ENCODE peak calls at places on chromosomes 7 and 10, in seven cellular contexts. X is A549, C is body of pancreas, M is heart right ventricle, I is IMR-90, B is transverse colon, T is RWPE1. J is an unnamed sample.

GRCh38 chr7:139523199-139523941 is at the start of gene CLEC2L:
- DNase-seq in X (peak; percentile 25), C (no peak), M (no peak), I (no peak), B (no peak), T (peak; percentile 4), J (no peak)

GRCh38 chr7:43869898-43870240 is 552 bp upstream of the MRPS24 start:
- DNase-seq in X (peak; percentile 28), C (peak; percentile 43), M (no peak), I (peak; percentile 96), B (peak; percentile 26), T (peak; percentile 86), J (no peak)

GRCh38 chr7:104005197-104005596 is 15.7 kb upstream of the RELN start:
- DNase-seq in X (no peak), C (no peak), M (no peak), I (peak; percentile 53), B (no peak), T (no peak), J (no peak)

GRCh38 chr7:121330053-121330833 is 1.4 kb downstream of the WNT16 start:
- DNase-seq in X (no peak), C (no peak), M (no peak), I (no peak), B (no peak), T (no peak), J (no peak)

GRCh38 chr7:123054357-123055133 is 59.0 kb upstream of the TAS2R16 start:
- DNase-seq in X (no peak), C (peak; percentile 30), M (no peak), I (no peak), B (no peak), T (no peak), J (no peak)

GRCh38 chr7:95066736-95067530 is 159.5 kb downstream of the PPP1R9A start:
- DNase-seq in X (peak; percentile 36), C (no peak), M (no peak), I (peak; percentile 14), B (no peak), T (no peak), J (no peak)

GRCh38 chr7:131109011-131109756 is 218.5 kb upstream of the MKLN1 start:
- DNase-seq in X (no peak), C (no peak), M (no peak), I (peak; percentile 56), B (no peak), T (no peak), J (no peak)

GRCh38 chr10:124992462-124993344 is 50.8 kb downstream of the ZRANB1 start:
- DNase-seq in X (no peak), C (peak; percentile 86), M (peak; percentile 38), I (peak; percentile 63), B (peak; percentile 54), T (no peak), J (no peak)

GRCh38 chr7:157397751-157398691 is 61.2 kb downstream of the DNAJB6 start:
- DNase-seq in X (peak; percentile 59), C (peak; percentile 31), M (no peak), I (peak; percentile 81), B (peak; percentile 25), T (peak; percentile 9), J (no peak)

GRCh38 chr10:49161411-49161997 is 26.7 kb downstream of the TMEM273 start:
- DNase-seq in X (no peak), C (no peak), M (no peak), I (peak; percentile 83), B (no peak), T (no peak), J (no peak)

GRCh38 chr10:11701451-11702095 is 40.6 kb upstream of the ECHDC3 start:
- DNase-seq in X (no peak), C (no peak), M (no peak), I (no peak), B (no peak), T (no peak), J (no peak)

GRCh38 chr7:47253650-47254080 is 328.2 kb downstream of the TNS3 start:
- DNase-seq in X (peak; percentile 69), C (peak; percentile 56), M (peak; percentile 38), I (peak; percentile 78), B (peak; percentile 28), T (peak; percentile 30), J (no peak)

GRCh38 chr10:23493711-23494110 is 54.8 kb downstream of the OTUD1 start:
- DNase-seq in X (no peak), C (no peak), M (no peak), I (no peak), B (no peak), T (no peak), J (no peak)

GRCh38 chr7:157087646-157088045 is 51.1 kb upstream of the UBE3C start:
- DNase-seq in X (no peak), C (no peak), M (no peak), I (no peak), B (no peak), T (no peak), J (no peak)

GRCh38 chr10:131773321-131773988 is 127.4 kb upstream of the PPP2R2D start:
- DNase-seq in X (no peak), C (no peak), M (no peak), I (no peak), B (no peak), T (no peak), J (no peak)

GRCh38 chr10:29068302-29068701 is 220.6 kb upstream of the LYZL1 start:
- DNase-seq in X (no peak), C (no peak), M (no peak), I (no peak), B (no peak), T (no peak), J (no peak)

GRCh38 chr7:1569016-1569415 is 816 bp downstream of the PSMG3 start:
- DNase-seq in X (no peak), C (no peak), M (no peak), I (peak; percentile 41), B (no peak), T (no peak), J (no peak)

DNA sequence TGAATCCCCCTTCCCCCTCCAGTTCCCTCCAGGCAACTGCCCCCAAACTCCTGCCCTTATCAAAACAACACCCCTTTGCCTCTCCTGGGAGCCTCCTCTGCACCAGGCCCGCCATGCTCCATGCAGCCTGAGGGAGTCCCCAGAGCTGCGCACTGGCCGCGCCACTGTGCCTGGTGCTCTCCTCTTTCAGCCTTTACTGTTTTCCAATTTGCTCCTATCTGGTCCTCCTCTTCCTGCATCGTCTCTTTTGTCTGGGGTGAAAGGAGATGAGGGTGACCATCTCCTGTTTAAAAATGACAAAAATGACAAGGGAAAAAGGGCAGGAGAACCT is 165.8 kb upstream of the ADCY1 start:
- DNase-seq in X (no peak), C (no peak), M (no peak), I (no peak), B (no peak), T (no peak), J (no peak)
- TF ChIP-seq CTCF in X (no peak), C (no peak), M (no peak), I (no peak), B (no peak), T (no peak), J (no peak)

GRCh38 chr10:79430506-79430905 is 14.9 kb downstream of the ZCCHC24 start:
- DNase-seq in X (no peak), C (no peak), M (no peak), I (no peak), B (no peak), T (no peak), J (no peak)

GRCh38 chr10:79431422-79431821 is 14.0 kb downstream of the ZCCHC24 start:
- DNase-seq in X (no peak), C (no peak), M (no peak), I (no peak), B (no peak), T (no peak), J (no peak)

GRCh38 chr10:79430946-79431345 is 14.5 kb downstream of the ZCCHC24 start:
- DNase-seq in X (no peak), C (no peak), M (no peak), I (no peak), B (no peak), T (no peak), J (no peak)

GRCh38 chr10:79433324-79434222 is 11.9 kb downstream of the ZCCHC24 start:
- DNase-seq in X (no peak), C (no peak), M (no peak), I (no peak), B (peak; percentile 27), T (no peak), J (no peak)

DNA sequence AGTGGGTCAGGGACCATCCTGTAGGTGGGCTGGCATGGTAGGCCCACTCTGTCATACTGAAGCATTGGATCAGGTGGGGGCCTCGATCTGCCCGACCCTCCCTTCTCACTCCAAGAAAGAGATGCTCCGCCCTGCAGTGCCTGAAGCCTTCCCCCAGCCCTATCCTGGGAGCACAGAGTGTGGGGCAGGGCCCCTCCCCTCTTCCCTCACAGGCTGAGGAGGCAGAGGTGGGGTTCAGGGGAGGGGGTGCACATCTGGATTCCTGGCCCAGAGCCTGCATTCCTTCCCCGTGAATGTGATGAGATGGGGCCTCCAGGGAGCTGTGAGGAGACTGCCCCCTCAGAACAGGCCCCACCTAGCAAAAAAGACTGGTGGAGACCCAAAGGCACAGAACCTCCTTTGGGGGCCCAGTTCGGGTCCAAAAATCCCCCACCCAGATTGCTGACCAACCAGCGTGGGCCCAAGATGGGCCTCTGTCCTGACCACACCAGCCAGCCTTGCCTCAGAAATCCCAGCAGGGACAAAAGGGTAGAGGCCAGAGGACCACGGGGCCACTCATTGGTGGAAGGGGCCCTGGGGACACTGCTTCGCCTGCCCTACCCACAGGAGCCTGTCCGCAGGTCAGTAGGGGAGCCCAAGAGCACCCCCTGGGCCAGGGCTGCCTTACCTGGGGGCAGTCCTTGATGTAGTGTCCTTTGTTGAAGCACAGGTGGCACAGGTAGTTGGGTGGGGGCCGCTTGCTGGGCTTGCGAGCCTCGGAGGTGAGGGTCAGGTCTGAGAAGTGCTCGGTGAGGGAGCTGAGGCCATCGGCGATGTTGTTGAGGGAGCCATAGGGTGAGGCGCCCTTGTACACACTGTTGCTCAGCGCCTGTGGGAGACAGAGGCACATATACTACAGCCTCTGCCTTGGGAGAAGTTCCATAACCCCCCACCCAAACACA is 13.3 kb downstream of the ZCCHC24 start:
- DNase-seq in X (no peak), C (no peak), M (no peak), I (peak; percentile 53), B (no peak), T (no peak), J (no peak)
- H3K27ac ChIP-seq in X (no peak overlapping the region), C (no peak overlapping the region), M (no peak overlapping the region), I (peak overlapping the region; percentile 42), B (peak overlapping the region; percentile 88), T (peak overlapping the region; percentile 3), J (no peak overlapping the region)

DNA sequence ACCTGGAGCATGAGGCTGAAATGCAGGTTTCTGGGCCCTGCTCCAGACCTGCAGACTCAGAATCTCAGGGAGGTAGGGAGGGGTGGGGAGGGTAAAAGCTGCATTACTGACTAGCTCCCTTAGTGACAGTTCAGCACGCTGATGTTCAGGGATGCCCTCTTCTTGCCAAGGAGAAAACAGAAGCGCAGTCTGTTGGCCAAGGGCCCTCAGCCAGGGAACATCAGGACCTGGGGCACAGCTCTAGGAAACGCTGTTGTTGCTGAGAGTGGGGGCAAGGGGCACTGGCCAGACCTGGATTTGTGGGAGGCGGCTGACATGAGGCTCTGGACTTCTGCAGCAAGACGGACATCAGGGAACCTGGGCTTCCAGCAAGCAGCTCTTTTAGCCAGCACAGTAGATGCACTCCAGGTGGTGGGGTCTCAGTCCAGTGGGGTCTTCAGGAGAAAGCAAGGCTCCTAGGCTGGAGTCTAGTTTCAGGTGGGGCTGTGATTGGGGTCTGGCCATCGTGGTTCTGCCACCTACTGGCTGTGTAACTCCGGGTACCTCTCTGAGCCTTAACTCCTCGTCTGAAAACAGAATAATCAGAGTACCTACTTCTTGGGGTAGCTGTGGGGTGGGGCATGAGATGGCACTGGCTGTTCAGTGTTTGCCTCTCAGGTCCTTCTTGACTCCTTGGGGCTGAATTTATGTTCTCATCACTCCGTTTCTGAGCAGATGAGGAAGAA is 72.9 kb upstream of the PRLHR start:
- DNase-seq in X (no peak), C (no peak), M (no peak), I (no peak), B (no peak), T (no peak), J (no peak)
- TF ChIP-seq CTCF in X (no peak), C (no peak), M (no peak), I (no peak), B (no peak), T (no peak), J (no peak)

GRCh38 chr10:110077436-110078120 is 69.8 kb downstream of the ADD3 start:
- DNase-seq in X (no peak), C (no peak), M (no peak), I (no peak), B (no peak), T (no peak), J (no peak)
- H3K27ac ChIP-seq in X (peak overlapping the region; percentile 23), C (no peak overlapping the region), M (peak overlapping the region; percentile 24), I (peak overlapping the region; percentile 25), B (peak overlapping the region; percentile 86), T (no peak overlapping the region), J (peak overlapping the region; percentile 66)